ENCODE peak calls at places on chromosomes 16 and 17, in seven cellular contexts. One of them, this sample, is unnamed.
A peak's percentile ranks its signal among the peaks of the same experiment; 100 is the strongest.

GRCh38 chr17:31595666-31596381 is 204.3 kb downstream of the RAB11FIP4 start:
- DNase-seq in germinal center: no peak
- DNase-seq in prostate gland: no peak
- DNase-seq in fibroblast of pulmonary artery: no peak
- DNase-seq in RPMI7951: no peak
- DNase-seq in T-helper 1 cell: no peak
- DNase-seq in spleen: peak; percentile 61
- DNase-seq in this sample: no peak

GRCh38 chr16:1532081-1532760 is 1.2 kb upstream of the TMEM204 start:
- DNase-seq in germinal center: no peak
- DNase-seq in prostate gland: peak; percentile 85
- DNase-seq in fibroblast of pulmonary artery: no peak
- DNase-seq in RPMI7951: no peak
- DNase-seq in T-helper 1 cell: no peak
- DNase-seq in spleen: no peak
- DNase-seq in this sample: peak; percentile 38

GRCh38 chr17:39461113-39461910 is at the start of gene CDK12:
- DNase-seq in germinal center: peak; percentile 97
- DNase-seq in prostate gland: peak; percentile 98
- DNase-seq in fibroblast of pulmonary artery: peak; percentile 100
- DNase-seq in RPMI7951: peak; percentile 99
- DNase-seq in T-helper 1 cell: peak; percentile 88
- DNase-seq in spleen: peak; percentile 94
- DNase-seq in this sample: peak; percentile 95

GRCh38 chr17:35294756-35295155 is 51.9 kb downstream of the SLFN5 start:
- DNase-seq in germinal center: no peak
- DNase-seq in prostate gland: no peak
- DNase-seq in fibroblast of pulmonary artery: no peak
- DNase-seq in RPMI7951: no peak
- DNase-seq in T-helper 1 cell: no peak
- DNase-seq in spleen: no peak
- DNase-seq in this sample: no peak

GRCh38 chr16:22191966-22192260 is 14.2 kb upstream of the EEF2K start:
- DNase-seq in germinal center: no peak
- DNase-seq in prostate gland: no peak
- DNase-seq in fibroblast of pulmonary artery: no peak
- DNase-seq in RPMI7951: no peak
- DNase-seq in T-helper 1 cell: no peak
- DNase-seq in spleen: no peak
- DNase-seq in this sample: no peak

GRCh38 chr17:58336456-58337094 is 8.0 kb upstream of the TSPOAP1 start:
- DNase-seq in germinal center: no peak
- DNase-seq in prostate gland: no peak
- DNase-seq in fibroblast of pulmonary artery: no peak
- DNase-seq in RPMI7951: peak; percentile 86
- DNase-seq in T-helper 1 cell: no peak
- DNase-seq in spleen: peak; percentile 77
- DNase-seq in this sample: no peak

GRCh38 chr16:83244057-83244456 is 563.7 kb upstream of the HSBP1 start:
- DNase-seq in germinal center: no peak
- DNase-seq in prostate gland: peak; percentile 13
- DNase-seq in fibroblast of pulmonary artery: no peak
- DNase-seq in RPMI7951: no peak
- DNase-seq in T-helper 1 cell: no peak
- DNase-seq in spleen: no peak
- DNase-seq in this sample: no peak

GRCh38 chr17:80694992-80695912 is 150.6 kb downstream of the RPTOR start:
- DNase-seq in germinal center: no peak
- DNase-seq in prostate gland: no peak
- DNase-seq in fibroblast of pulmonary artery: no peak
- DNase-seq in RPMI7951: no peak
- DNase-seq in T-helper 1 cell: no peak
- DNase-seq in spleen: no peak
- DNase-seq in this sample: no peak

GRCh38 chr17:16342979-16343378 is 10.3 kb downstream of the CENPV start:
- DNase-seq in germinal center: no peak
- DNase-seq in prostate gland: no peak
- DNase-seq in fibroblast of pulmonary artery: peak; percentile 76
- DNase-seq in RPMI7951: peak; percentile 36
- DNase-seq in T-helper 1 cell: no peak
- DNase-seq in spleen: no peak
- DNase-seq in this sample: no peak

GRCh38 chr17:13346996-13347762 is 254.6 kb downstream of the HS3ST3A1 start:
- DNase-seq in germinal center: no peak
- DNase-seq in prostate gland: no peak
- DNase-seq in fibroblast of pulmonary artery: peak; percentile 93
- DNase-seq in RPMI7951: peak; percentile 97
- DNase-seq in T-helper 1 cell: no peak
- DNase-seq in spleen: no peak
- DNase-seq in this sample: no peak

GRCh38 chr17:50211249-50212120 is 10.1 kb upstream of the COL1A1 start:
- DNase-seq in germinal center: no peak
- DNase-seq in prostate gland: no peak
- DNase-seq in fibroblast of pulmonary artery: peak; percentile 63
- DNase-seq in RPMI7951: peak; percentile 87
- DNase-seq in T-helper 1 cell: no peak
- DNase-seq in spleen: no peak
- DNase-seq in this sample: no peak